ENCODE peak calls at places on chromosomes 13 and 19, in five cellular contexts. N is T-helper 17 cell, H is substantia nigra, E is Daoy, I is H54. Y is an unnamed sample.

GRCh38 chr19:42325896-42326771 is 699 bp downstream of the MEGF8 start:
- DNase-seq in N (peak), H (no peak), E (no peak), I (no peak), Y (no peak)

GRCh38 chr13:105035092-105035491 is 1500.4 kb downstream of the EFNB2 start:
- DNase-seq in N (no peak), H (no peak), E (no peak), I (no peak), Y (no peak)

GRCh38 chr19:46288896-46289588 is 7.8 kb upstream of the HIF3A start:
- DNase-seq in N (no peak), H (no peak), E (peak), I (peak), Y (peak)

GRCh38 chr19:8575467-8575997 is 1.7 kb downstream of the MYO1F start:
- DNase-seq in N (no peak), H (no peak), E (peak), I (no peak), Y (no peak)

GRCh38 chr19:53903055-53903680 is 5.9 kb upstream of the CACNG7 start:
- DNase-seq in N (no peak), H (no peak), E (peak), I (peak), Y (peak)

GRCh38 chr19:36103040-36103626 is 7.8 kb upstream of the OVOL3 start:
- DNase-seq in N (no peak), H (no peak), E (no peak), I (no peak), Y (no peak)

GRCh38 chr13:111058796-111059506 is 56.2 kb upstream of the ARHGEF7 start:
- DNase-seq in N (no peak), H (no peak), E (no peak), I (no peak), Y (peak)

GRCh38 chr13:113874579-113875428 is 10.9 kb upstream of the GAS6 start:
- DNase-seq in N (no peak), H (no peak), E (no peak), I (no peak), Y (no peak)